ENCODE peak calls at places on chromosomes 12 and 14, in nine cellular contexts. R is stomach; J is prostate gland; B is upper lobe of left lung; M is body of pancreas; Y is cardiac muscle cell; X is naive thymus-derived CD4-positive, alpha-beta T cell; L is adrenal gland; H is HCT116. Q is an unnamed sample.

GRCh38 chr12:57175428-57176138 is 28.2 kb upstream of the LRP1-AS start:
- DNase-seq in R (peak), J (peak), B (peak), M (peak), Y (peak), X (no peak), L (peak), H (peak), Q (peak)

GRCh38 chr14:43795600-43796228 is 711.4 kb downstream of the FSCB start:
- DNase-seq in R (no peak), J (no peak), B (no peak), M (no peak), Y (peak), X (no peak), L (no peak), H (no peak), Q (no peak)

GRCh38 chr12:113391145-113391544 is 12.5 kb downstream of the SDS start:
- DNase-seq in R (no peak), J (no peak), B (no peak), M (no peak), Y (no peak), X (no peak), L (no peak), H (no peak), Q (no peak)

GRCh38 chr12:49941556-49942511 is 8.7 kb upstream of the AQP2 start:
- DNase-seq in R (no peak), J (no peak), B (peak), M (no peak), Y (no peak), X (no peak), L (no peak), H (no peak), Q (no peak)

GRCh38 chr14:72599579-72600470 is 294.1 kb downstream of the DPF3 start:
- DNase-seq in R (no peak), J (no peak), B (no peak), M (no peak), Y (peak), X (no peak), L (no peak), H (no peak), Q (no peak)

GRCh38 chr12:105257321-105257728 is 21.4 kb upstream of the APPL2 start:
- DNase-seq in R (no peak), J (no peak), B (no peak), M (no peak), Y (peak), X (no peak), L (no peak), H (no peak), Q (no peak)

GRCh38 chr12:6821271-6821673 is 349 bp upstream of the GPR162 start:
- DNase-seq in R (peak), J (peak), B (peak), M (no peak), Y (peak), X (peak), L (no peak), H (no peak), Q (no peak)

GRCh38 chr12:17666641-17667324 is 423.2 kb downstream of the RERGL start:
- DNase-seq in R (no peak), J (no peak), B (no peak), M (no peak), Y (no peak), X (no peak), L (no peak), H (no peak), Q (no peak)

DNA sequence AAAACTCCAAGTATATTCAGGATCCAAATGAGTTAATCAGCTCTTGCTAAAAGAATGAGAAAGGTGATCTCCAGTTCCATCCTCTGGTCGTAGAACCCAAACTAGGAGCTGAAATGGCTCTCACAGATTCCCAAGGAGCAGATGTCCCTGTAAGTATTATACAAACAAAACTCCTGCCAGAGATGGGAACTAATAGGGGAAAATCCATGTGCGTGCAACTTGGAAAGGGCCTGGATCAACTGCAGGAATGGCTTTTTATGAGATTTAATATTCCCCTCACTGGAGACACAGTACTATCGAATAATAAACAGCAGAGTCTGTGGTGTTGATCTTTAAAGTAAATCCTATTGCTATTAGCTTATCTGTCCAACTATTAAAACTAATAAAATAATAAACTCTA is 309.2 kb upstream of the TBX3 start:
- DNase-seq in R (no peak), J (no peak), B (no peak), M (no peak), Y (no peak), X (no peak), L (no peak), H (no peak), Q (no peak)
- H3K27ac ChIP-seq in R (no peak), J (no peak), B (no peak), M (no peak), Y (no peak), X (no peak), L (no peak), H (no peak), Q (no peak)

DNA sequence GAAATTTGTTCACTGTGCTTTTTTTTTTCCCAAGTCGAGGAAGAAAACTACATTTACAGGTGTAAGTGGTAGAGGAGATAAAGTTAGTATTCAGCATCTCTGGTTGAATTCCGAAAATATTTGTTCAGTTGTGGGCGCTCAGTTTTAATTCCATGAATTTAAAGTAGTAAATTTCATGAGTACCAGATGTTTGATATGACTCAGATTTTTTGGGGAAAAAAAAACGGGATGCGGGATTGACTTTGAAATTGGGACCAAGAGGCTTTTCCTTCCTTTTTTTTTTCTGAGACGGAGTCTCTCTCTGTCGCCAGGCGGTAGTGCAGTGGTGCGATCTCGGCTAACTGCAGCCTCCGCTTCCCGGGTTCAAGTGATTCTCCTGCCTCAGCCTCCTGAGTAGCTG is 1.6 kb downstream of the TULP3 start:
- DNase-seq in R (no peak), J (no peak), B (no peak), M (no peak), Y (no peak), X (no peak), L (no peak), H (no peak), Q (no peak)
- H3K4me3 ChIP-seq in R (peak), J (no peak), B (no peak), M (no peak), Y (no peak), X (no peak), L (no peak), H (no peak), Q (no peak)

DNA sequence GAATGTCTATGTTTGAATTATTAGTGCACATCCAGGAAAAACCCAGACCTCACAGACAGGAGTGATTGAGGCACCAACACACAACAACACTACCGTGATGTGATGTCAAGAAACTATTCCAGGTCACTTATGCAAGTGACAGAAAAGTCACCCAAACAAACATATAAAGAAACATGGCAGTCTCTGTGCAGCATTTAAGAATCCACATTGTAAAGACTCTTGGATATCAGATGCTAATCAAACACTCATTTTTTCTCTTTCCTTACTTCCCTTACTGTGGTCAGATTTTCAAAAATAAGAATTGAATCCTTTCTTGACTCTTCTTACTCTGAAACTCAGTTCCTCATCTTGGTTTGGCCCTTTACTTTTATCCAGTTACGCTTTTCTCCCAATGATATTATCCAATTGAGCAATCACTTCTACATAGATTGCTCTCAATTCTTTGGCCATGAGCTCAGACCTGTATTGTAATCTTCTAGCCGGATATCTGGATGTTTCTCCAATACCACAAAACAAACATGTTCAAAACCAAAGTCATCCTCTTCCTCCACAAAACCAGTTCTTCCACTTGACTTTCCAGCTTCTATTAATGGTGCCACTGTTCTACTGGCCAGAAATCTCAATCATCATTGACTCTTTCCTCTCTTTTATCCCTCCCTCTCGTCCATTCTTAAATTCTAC is 115.4 kb downstream of the DUSP6 start:
- DNase-seq in R (no peak), J (peak), B (no peak), M (no peak), Y (peak), X (no peak), L (no peak), H (peak), Q (no peak)
- H3K27ac ChIP-seq in R (no peak), J (peak), B (no peak), M (no peak), Y (no peak), X (no peak), L (no peak), H (no peak), Q (no peak)

GRCh38 chr12:118055865-118056773 is 4.9 kb downstream of the WSB2 start:
- DNase-seq in R (peak), J (peak), B (no peak), M (no peak), Y (no peak), X (no peak), L (no peak), H (no peak), Q (no peak)
- H3K4me3 ChIP-seq in R (no peak), J (no peak), B (no peak), M (no peak), Y (no peak), X (no peak), L (no peak), H (no peak), Q (no peak)

Q was measured in CD8-positive, alpha-beta memory T cell.